ENCODE peak calls at places on chromosomes 1 and 21, in ten cellular contexts. C is GM23338; G is psoas muscle; N is NCI-H1105; W is HAP-1; A is IMR-90; D is MCF 10A; B is activated naive CD8-positive, alpha-beta T cell treated with anti-CD3 and anti-CD28 coated beads for 36 hours; M is lower leg skin; Y is hippocampal formation. I is an unnamed sample.

GRCh38 chr1:38817958-38818705 is 41.4 kb downstream of the RRAGC start:
- DNase-seq in G (peak), M (no peak), B (peak), A (no peak), Y (peak), N (peak), W (peak), C (peak), D (no peak), I (peak)

GRCh38 chr1:201175820-201176500 is 14.7 kb upstream of the IGFN1 start:
- DNase-seq in G (no peak), W (no peak), C (no peak), Y (no peak), B (no peak), M (no peak), A (no peak), N (no peak), D (no peak), I (no peak)

GRCh38 chr1:207217778-207218511 is 103.5 kb upstream of the CD55 start:
- DNase-seq in G (no peak), N (no peak), A (no peak), B (no peak), D (no peak), C (no peak), W (no peak), M (no peak), Y (no peak), I (no peak)

GRCh38 chr1:147172168-147173016 is at the start of gene PRKAB2:
- DNase-seq in C (peak), B (peak), W (peak), N (peak), G (peak), D (peak), Y (peak), A (peak), M (peak), I (peak)

GRCh38 chr1:200488375-200489165 is 78.7 kb upstream of the ZNF281 start:
- DNase-seq in G (no peak), W (peak), A (peak), B (peak), D (peak), M (peak), Y (peak), N (peak), C (peak), I (peak)

GRCh38 chr1:114236517-114236916 is 82.8 kb upstream of the SYT6 start:
- DNase-seq in W (no peak), G (no peak), M (no peak), D (no peak), Y (no peak), C (no peak), N (no peak), A (no peak), B (no peak), I (no peak)

GRCh38 chr1:209368864-209369598 is 214.5 kb upstream of the CAMK1G start:
- DNase-seq in M (peak), B (no peak), W (no peak), G (peak), Y (no peak), A (peak), C (no peak), D (peak), N (no peak), I (no peak)

GRCh38 chr1:246947255-246947654 is 15.5 kb upstream of the AHCTF1 start:
- DNase-seq in M (peak), N (no peak), D (peak), B (no peak), G (peak), A (peak), Y (peak), W (no peak), C (no peak), I (no peak)

GRCh38 chr1:183246436-183246835 is 60.4 kb downstream of the LAMC2 start:
- DNase-seq in G (no peak), M (no peak), B (no peak), D (no peak), W (no peak), A (no peak), N (no peak), C (no peak), Y (no peak), I (no peak)

GRCh38 chr1:225880636-225881035 is 1.5 kb downstream of the TMEM63A start:
- DNase-seq in Y (no peak), D (no peak), C (no peak), G (no peak), M (no peak), A (no peak), W (no peak), N (no peak), B (no peak), I (no peak)

GRCh38 chr1:77538956-77539509 is 143.4 kb downstream of the ZZZ3 start:
- DNase-seq in A (peak), G (peak), W (no peak), N (no peak), Y (no peak), M (no peak), D (peak), B (no peak), C (no peak), I (no peak)

GRCh38 chr1:158087320-158087927 is 93.3 kb upstream of the CD1D start:
- DNase-seq in A (peak), N (peak), B (peak), G (peak), M (peak), C (peak), Y (no peak), W (peak), D (peak), I (peak)

GRCh38 chr21:36589352-36589971 is 109.5 kb upstream of the SIM2 start:
- DNase-seq in B (peak), D (peak), C (peak), N (no peak), W (peak), M (peak), A (peak), Y (no peak), G (peak), I (no peak)

GRCh38 chr1:76381450-76382108 is 307.0 kb downstream of the ST6GALNAC3 start:
- DNase-seq in N (no peak), Y (no peak), A (peak), B (no peak), G (no peak), M (no peak), W (no peak), D (no peak), C (peak), I (no peak)

GRCh38 chr1:201614262-201615015 is 75.5 kb downstream of the NAV1 start:
- DNase-seq in D (no peak), C (peak), G (no peak), A (peak), W (peak), N (no peak), M (no peak), B (no peak), Y (no peak), I (peak)

GRCh38 chr1:228866498-228866897 is 131.2 kb downstream of the RHOU start:
- DNase-seq in C (no peak), W (no peak), D (no peak), M (no peak), Y (no peak), N (no peak), A (no peak), B (no peak), G (no peak), I (no peak)

GRCh38 chr1:50929376-50929958 is 30.6 kb downstream of the FAF1 start:
- DNase-seq in G (no peak), M (no peak), A (peak), C (peak), D (peak), N (peak), B (no peak), Y (no peak), W (no peak), I (no peak)

GRCh38 chr21:34809822-34810221 is 141.0 kb downstream of the CLIC6 start:
- DNase-seq in D (no peak), A (no peak), B (no peak), W (no peak), Y (no peak), G (no peak), N (no peak), M (no peak), C (no peak), I (no peak)

GRCh38 chr1:246782120-246782900 is 58.1 kb downstream of the SCCPDH start:
- DNase-seq in Y (no peak), W (no peak), C (no peak), N (no peak), M (peak), B (peak), A (peak), G (peak), D (peak), I (no peak)

GRCh38 chr21:29387598-29387997 is 88.9 kb downstream of the BACH1 start:
- DNase-seq in C (no peak), M (no peak), Y (no peak), A (no peak), G (no peak), B (no peak), D (no peak), N (no peak), W (no peak), I (no peak)

GRCh38 chr1:205543351-205544305 is 39.2 kb downstream of the CDK18 start:
- DNase-seq in Y (peak), C (peak), M (peak), N (peak), A (peak), W (peak), B (peak), D (peak), G (peak), I (peak)

GRCh38 chr21:39079617-39080016 is 103.6 kb downstream of the PSMG1 start:
- DNase-seq in C (no peak), B (no peak), G (peak), M (peak), D (peak), N (no peak), A (peak), Y (peak), W (no peak), I (no peak)

GRCh38 chr1:36458910-36459309 is 5.3 kb downstream of the MRPS15 start:
- DNase-seq in A (no peak), N (no peak), B (peak), G (no peak), C (no peak), D (no peak), Y (no peak), M (no peak), W (no peak), I (no peak)

GRCh38 chr1:66124670-66125069 is 332.0 kb downstream of the PDE4B start:
- DNase-seq in G (no peak), M (no peak), A (no peak), N (no peak), B (no peak), C (no peak), D (no peak), W (no peak), Y (no peak), I (no peak)

GRCh38 chr1:33327587-33328325 is 6.9 kb upstream of the A3GALT2 start:
- DNase-seq in G (peak), N (peak), D (peak), A (peak), B (no peak), C (no peak), W (no peak), Y (no peak), M (peak), I (no peak)

GRCh38 chr1:213231795-213232231 is 180.8 kb downstream of the RPS6KC1 start:
- DNase-seq in W (no peak), B (no peak), D (no peak), N (peak), C (peak), Y (no peak), A (peak), G (no peak), M (no peak), I (peak)

GRCh38 chr21:34979383-34979782 is 69.7 kb downstream of the RUNX1 start:
- DNase-seq in W (no peak), D (no peak), N (no peak), G (no peak), C (no peak), Y (no peak), A (no peak), M (no peak), B (no peak), I (no peak)

GRCh38 chr1:163120372-163120771 is 51.2 kb downstream of the RGS4 start:
- DNase-seq in G (no peak), Y (no peak), C (no peak), N (no peak), W (no peak), B (no peak), A (no peak), M (no peak), D (no peak), I (no peak)